ENCODE peak calls at places on chromosomes 5 and 9, in six cellular contexts. H is GM23338, L is GM12891, N is breast epithelium, Z is stomach, F is spleen. I is an unnamed sample.
A peak's percentile ranks its signal among the peaks of the same experiment; 100 is the strongest.

GRCh38 chr5:126471875-126472537 is 48.8 kb downstream of the GRAMD2B start:
- DNase-seq in Z (no peak), L (no peak), F (no peak), N (no peak), H (no peak), I (no peak)

GRCh38 chr9:91857831-91858669 is 92.0 kb downstream of the ROR2 start:
- DNase-seq in H (peak; percentile 44), N (no peak), Z (no peak), L (no peak), F (peak; percentile 44), I (no peak)

GRCh38 chr5:79743846-79744605 is 54.4 kb downstream of the CMYA5 start:
- DNase-seq in L (no peak), N (no peak), H (peak; percentile 50), F (no peak), Z (no peak), I (no peak)

GRCh38 chr9:82271099-82271498 is 282.5 kb downstream of the SPATA31D1 start:
- DNase-seq in H (no peak), N (no peak), L (no peak), Z (no peak), F (no peak), I (no peak)

GRCh38 chr5:134136221-134136631 is 21.7 kb downstream of the TCF7 start:
- DNase-seq in L (no peak), F (peak; percentile 59), N (peak; percentile 15), H (no peak), Z (no peak), I (no peak)

GRCh38 chr5:1641560-1642166 is 117.9 kb upstream of the LPCAT1 start:
- DNase-seq in H (peak; percentile 96), Z (peak; percentile 86), N (peak; percentile 82), L (peak; percentile 83), F (peak; percentile 90), I (peak; percentile 55)

GRCh38 chr9:33112099-33112498 is 35.6 kb upstream of the SMU1 start:
- DNase-seq in H (no peak), Z (no peak), F (no peak), N (peak; percentile 13), L (no peak), I (no peak)

GRCh38 chr9:81083821-81084512 is 605.4 kb downstream of the TLE1 start:
- DNase-seq in H (no peak), Z (no peak), N (no peak), F (no peak), L (no peak), I (no peak)

GRCh38 chr5:111928501-111928900 is 171.5 kb upstream of the NREP start:
- DNase-seq in N (no peak), L (no peak), Z (no peak), H (no peak), F (no peak), I (no peak)

GRCh38 chr9:33884856-33885701 is 68.1 kb downstream of the UBE2R2 start:
- DNase-seq in F (no peak), Z (peak; percentile 55), N (no peak), H (no peak), L (no peak), I (no peak)

GRCh38 chr5:172002840-172003512 is 3.5 kb downstream of the FBXW11 start:
- DNase-seq in N (no peak), F (no peak), Z (no peak), H (no peak), L (no peak), I (no peak)

GRCh38 chr5:158552241-158552640 is 547.5 kb downstream of the EBF1 start:
- DNase-seq in N (no peak), L (no peak), Z (no peak), H (no peak), F (no peak), I (no peak)

GRCh38 chr5:82894754-82895153 is 182.4 kb downstream of the TMEM167A start:
- DNase-seq in Z (no peak), F (no peak), H (no peak), N (no peak), L (no peak), I (no peak)

GRCh38 chr9:101592788-101593187 is 2.0 kb downstream of the PPP3R2 start:
- DNase-seq in F (no peak), N (no peak), H (no peak), Z (no peak), L (no peak), I (no peak)

GRCh38 chr5:62578540-62578939 is at the start of gene LRRC70:
- DNase-seq in Z (no peak), H (peak; percentile 85), N (no peak), L (peak; percentile 9), F (no peak), I (no peak)

GRCh38 chr9:2087500-2088313 is 72.6 kb downstream of the SMARCA2 start:
- DNase-seq in N (no peak), L (peak; percentile 13), F (no peak), Z (no peak), H (peak; percentile 87), I (peak; percentile 17)

GRCh38 chr9:98117984-98118639 is 910 bp downstream of the TRIM14 start:
- DNase-seq in N (no peak), L (no peak), Z (peak; percentile 52), F (no peak), H (peak; percentile 40), I (no peak)

GRCh38 chr5:57432876-57433275 is 49.7 kb downstream of the ACTBL2 start:
- DNase-seq in N (no peak), F (no peak), H (peak; percentile 39), L (no peak), Z (no peak), I (no peak)

GRCh38 chr9:72271617-72272478 is 93.2 kb downstream of the ZFAND5 start:
- DNase-seq in F (no peak), H (peak; percentile 82), N (no peak), L (peak; percentile 37), Z (peak; percentile 37), I (peak; percentile 28)

GRCh38 chr5:80711938-80712337 is 57.2 kb upstream of the DHFR start:
- DNase-seq in Z (no peak), F (no peak), L (no peak), N (no peak), H (peak; percentile 85), I (no peak)

GRCh38 chr9:120289990-120290925 is 289.7 kb downstream of the CDK5RAP2 start:
- DNase-seq in Z (no peak), L (no peak), F (no peak), N (no peak), H (no peak), I (no peak)

GRCh38 chr5:177302354-177303110 is 987 bp downstream of the RAB24 start:
- DNase-seq in N (no peak), F (peak; percentile 77), L (no peak), Z (no peak), H (peak; percentile 56), I (no peak)

GRCh38 chr9:112091805-112092204 is 83.3 kb downstream of the SUSD1 start:
- DNase-seq in L (no peak), F (no peak), H (peak; percentile 74), N (no peak), Z (no peak), I (no peak)

GRCh38 chr5:135400866-135401265 is 1.8 kb upstream of the MACROH2A1 start:
- DNase-seq in N (no peak), Z (no peak), L (no peak), H (peak; percentile 29), F (no peak), I (no peak)

GRCh38 chr9:89605181-89606048 is 603 bp downstream of the GADD45G start:
- DNase-seq in L (no peak), Z (peak; percentile 57), N (peak; percentile 42), F (peak; percentile 92), H (peak; percentile 68), I (no peak)

GRCh38 chr9:134185536-134186011 is 21.2 kb upstream of the RNU6ATAC start:
- DNase-seq in L (no peak), Z (no peak), N (no peak), H (no peak), F (no peak), I (peak; percentile 5)

GRCh38 chr5:76378355-76378754 is 24.7 kb upstream of the IQGAP2 start:
- DNase-seq in N (no peak), L (no peak), H (no peak), Z (no peak), F (no peak), I (no peak)

GRCh38 chr5:52269395-52269794 is 518.3 kb upstream of the ITGA1 start:
- DNase-seq in H (peak; percentile 2), Z (no peak), N (no peak), F (no peak), L (no peak), I (no peak)

GRCh38 chr9:13034696-13035006 is 244.8 kb downstream of the MPDZ start:
- DNase-seq in N (no peak), L (no peak), H (no peak), Z (no peak), F (no peak), I (no peak)

GRCh38 chr9:131386258-131386657 is 7.6 kb upstream of the PRRC2B start:
- DNase-seq in L (no peak), H (no peak), N (no peak), Z (no peak), F (no peak), I (no peak)

GRCh38 chr9:129374651-129375050 is 196.6 kb upstream of the IER5L start:
- DNase-seq in L (no peak), F (no peak), H (no peak), Z (no peak), N (no peak), I (no peak)

GRCh38 chr5:141508808-141509611 is 20.1 kb downstream of the PCDHGC5 start:
- DNase-seq in F (no peak), Z (no peak), N (peak; percentile 49), L (no peak), H (peak; percentile 80), I (no peak)
- TF ChIP-seq POLR2AphosphoS5 in F (no peak), Z (peak; percentile 65), N (peak; percentile 66), L (no peak), H (no peak), I (no peak)

GRCh38 chr5:73507062-73507461 is 8.8 kb downstream of the BTF3 start:
- DNase-seq in Z (no peak), L (no peak), F (no peak), N (no peak), H (no peak), I (no peak)
- TF ChIP-seq POLR2AphosphoS5 in Z (no peak), L (no peak), F (no peak), N (no peak), H (no peak), I (no peak)

GRCh38 chr5:115423051-115423450 is 121.5 kb downstream of the FEM1C start:
- DNase-seq in H (no peak), F (no peak), N (no peak), Z (no peak), L (no peak), I (no peak)

GRCh38 chr5:115418788-115419187 is 122.3 kb upstream of the CCDC112 start:
- DNase-seq in H (no peak), Z (no peak), F (no peak), N (no peak), L (no peak), I (no peak)

GRCh38 chr5:115423541-115423940 is 121.0 kb downstream of the FEM1C start:
- DNase-seq in N (no peak), H (no peak), Z (peak; percentile 68), L (no peak), F (no peak), I (no peak)

GRCh38 chr5:115417076-115417475 is 120.6 kb upstream of the CCDC112 start:
- DNase-seq in H (no peak), Z (no peak), L (no peak), F (no peak), N (no peak), I (no peak)

GRCh38 chr5:115419794-115420585 is 123.5 kb upstream of the CCDC112 start:
- DNase-seq in F (no peak), L (no peak), Z (no peak), H (peak; percentile 21), N (no peak), I (no peak)
- TF ChIP-seq POLR2AphosphoS5 in F (no peak), L (no peak), Z (no peak), H (no peak), N (no peak), I (no peak)

GRCh38 chr9:125544988-125545651 is 161.9 kb downstream of the MAPKAP1 start:
- DNase-seq in L (no peak), Z (peak; percentile 86), H (no peak), N (no peak), F (no peak), I (no peak)
- TF ChIP-seq POLR2AphosphoS5 in L (no peak), Z (peak; percentile 14), H (no peak), N (no peak), F (no peak), I (no peak)